ENCODE peak calls at places on chromosomes 1 and 21, in four cellular contexts. One of them, this sample, is unnamed.
A peak's percentile ranks its signal among the peaks of the same experiment; 100 is the strongest.

GRCh38 chr1:41833519-41834000 is 85.2 kb downstream of the HIVEP3 start:
- DNase-seq in brain microvascular endothelial cell: no peak
- DNase-seq in CD4-positive, CD25-positive, alpha-beta regulatory T cell: no peak
- DNase-seq in IMR-90: no peak
- DNase-seq in this sample: no peak

GRCh38 chr1:18145851-18146618 is 38.4 kb downstream of the IGSF21 start:
- DNase-seq in brain microvascular endothelial cell: no peak
- DNase-seq in CD4-positive, CD25-positive, alpha-beta regulatory T cell: no peak
- DNase-seq in IMR-90: no peak
- DNase-seq in this sample: no peak

GRCh38 chr1:192133350-192133950 is 24.8 kb upstream of the RGS18 start:
- DNase-seq in brain microvascular endothelial cell: no peak
- DNase-seq in CD4-positive, CD25-positive, alpha-beta regulatory T cell: no peak
- DNase-seq in IMR-90: peak; percentile 66
- DNase-seq in this sample: no peak

GRCh38 chr1:151638812-151639211 is 27.0 kb downstream of the SNX27 start:
- DNase-seq in brain microvascular endothelial cell: no peak
- DNase-seq in CD4-positive, CD25-positive, alpha-beta regulatory T cell: no peak
- DNase-seq in IMR-90: no peak
- DNase-seq in this sample: no peak

GRCh38 chr1:91556556-91556955 is 55.9 kb downstream of the CDC7 start:
- DNase-seq in brain microvascular endothelial cell: no peak
- DNase-seq in CD4-positive, CD25-positive, alpha-beta regulatory T cell: no peak
- DNase-seq in IMR-90: no peak
- DNase-seq in this sample: no peak

GRCh38 chr1:161885013-161885412 is 118.9 kb downstream of the ATF6 start:
- DNase-seq in CD4-positive, CD25-positive, alpha-beta regulatory T cell: no peak
- DNase-seq in brain microvascular endothelial cell: peak; percentile 94
- DNase-seq in IMR-90: peak; percentile 93
- DNase-seq in this sample: no peak

GRCh38 chr21:28272272-28272992 is 720.2 kb downstream of the LTN1 start:
- DNase-seq in IMR-90: peak; percentile 51
- DNase-seq in brain microvascular endothelial cell: peak; percentile 14
- DNase-seq in CD4-positive, CD25-positive, alpha-beta regulatory T cell: peak; percentile 1
- DNase-seq in this sample: no peak

GRCh38 chr1:100624886-100625430 is 87.0 kb downstream of the GPR88 start:
- DNase-seq in CD4-positive, CD25-positive, alpha-beta regulatory T cell: no peak
- DNase-seq in brain microvascular endothelial cell: peak; percentile 59
- DNase-seq in IMR-90: peak; percentile 31
- DNase-seq in this sample: no peak

GRCh38 chr1:185998391-185998790 is 264.2 kb downstream of the HMCN1 start:
- DNase-seq in IMR-90: no peak
- DNase-seq in CD4-positive, CD25-positive, alpha-beta regulatory T cell: no peak
- DNase-seq in brain microvascular endothelial cell: no peak
- DNase-seq in this sample: no peak

GRCh38 chr1:30179942-30180543 is 543.3 kb downstream of the MATN1 start:
- DNase-seq in brain microvascular endothelial cell: no peak
- DNase-seq in IMR-90: no peak
- DNase-seq in CD4-positive, CD25-positive, alpha-beta regulatory T cell: no peak
- DNase-seq in this sample: no peak

GRCh38 chr1:61482170-61482569 is 242.8 kb downstream of the TM2D1 start:
- DNase-seq in brain microvascular endothelial cell: no peak
- DNase-seq in IMR-90: no peak
- DNase-seq in CD4-positive, CD25-positive, alpha-beta regulatory T cell: no peak
- DNase-seq in this sample: no peak

GRCh38 chr1:229229137-229229720 is 41.7 kb upstream of the RAB4A start:
- DNase-seq in CD4-positive, CD25-positive, alpha-beta regulatory T cell: no peak
- DNase-seq in IMR-90: no peak
- DNase-seq in brain microvascular endothelial cell: no peak
- DNase-seq in this sample: peak; percentile 60

GRCh38 chr1:60867782-60868181 is 214.6 kb upstream of the NFIA start:
- DNase-seq in CD4-positive, CD25-positive, alpha-beta regulatory T cell: no peak
- DNase-seq in IMR-90: no peak
- DNase-seq in brain microvascular endothelial cell: no peak
- DNase-seq in this sample: no peak

GRCh38 chr1:19260211-19261138 is 8.9 kb downstream of the MRTO4 start:
- DNase-seq in brain microvascular endothelial cell: peak; percentile 91
- DNase-seq in CD4-positive, CD25-positive, alpha-beta regulatory T cell: no peak
- DNase-seq in IMR-90: peak; percentile 94
- DNase-seq in this sample: no peak

GRCh38 chr21:44331650-44332306 is 7.4 kb downstream of the CFAP410 start:
- DNase-seq in CD4-positive, CD25-positive, alpha-beta regulatory T cell: no peak
- DNase-seq in IMR-90: peak; percentile 15
- DNase-seq in brain microvascular endothelial cell: peak; percentile 8
- DNase-seq in this sample: no peak

GRCh38 chr1:236502972-236503639 is 20.7 kb upstream of the LGALS8 start:
- DNase-seq in brain microvascular endothelial cell: peak; percentile 84
- DNase-seq in IMR-90: peak; percentile 78
- DNase-seq in CD4-positive, CD25-positive, alpha-beta regulatory T cell: no peak
- DNase-seq in this sample: peak; percentile 65

DNA sequence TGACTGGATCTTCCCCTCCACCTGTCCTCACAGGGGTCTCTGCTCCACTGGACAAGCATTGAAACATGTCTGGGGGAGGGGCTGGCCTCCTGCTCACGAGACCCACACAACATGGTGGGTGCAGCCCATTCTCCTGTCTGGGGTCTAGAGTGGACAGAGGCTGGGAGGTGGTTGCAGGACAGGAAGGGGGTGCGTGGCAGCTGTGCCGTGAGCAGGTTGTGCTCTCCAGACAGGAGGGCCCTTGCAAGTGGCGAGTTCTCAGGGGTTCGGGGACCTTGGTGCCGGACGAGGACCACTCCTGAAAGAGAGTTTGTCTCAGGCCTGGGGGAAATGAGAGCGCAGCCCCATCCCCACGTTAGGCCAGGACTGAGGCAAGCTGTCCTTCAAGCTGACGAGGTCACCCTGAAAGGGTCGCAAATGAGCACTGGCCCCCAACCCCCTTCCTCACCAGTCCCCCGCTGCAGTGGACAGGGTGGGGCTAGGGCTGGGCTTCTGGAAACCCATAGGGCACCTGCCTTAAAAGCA is 21.2 kb upstream of the TTC34 start:
- DNase-seq in IMR-90: no peak
- DNase-seq in brain microvascular endothelial cell: no peak
- DNase-seq in CD4-positive, CD25-positive, alpha-beta regulatory T cell: no peak
- DNase-seq in this sample: no peak
- H3K27me3 ChIP-seq in IMR-90: no peaks in the 10 kb centered on the region
- H3K27me3 ChIP-seq in brain microvascular endothelial cell: no peaks in the 10 kb centered on the region
- H3K27me3 ChIP-seq in CD4-positive, CD25-positive, alpha-beta regulatory T cell: no peaks in the 10 kb centered on the region
- H3K27me3 ChIP-seq in this sample: no peaks in the 10 kb centered on the region

DNA sequence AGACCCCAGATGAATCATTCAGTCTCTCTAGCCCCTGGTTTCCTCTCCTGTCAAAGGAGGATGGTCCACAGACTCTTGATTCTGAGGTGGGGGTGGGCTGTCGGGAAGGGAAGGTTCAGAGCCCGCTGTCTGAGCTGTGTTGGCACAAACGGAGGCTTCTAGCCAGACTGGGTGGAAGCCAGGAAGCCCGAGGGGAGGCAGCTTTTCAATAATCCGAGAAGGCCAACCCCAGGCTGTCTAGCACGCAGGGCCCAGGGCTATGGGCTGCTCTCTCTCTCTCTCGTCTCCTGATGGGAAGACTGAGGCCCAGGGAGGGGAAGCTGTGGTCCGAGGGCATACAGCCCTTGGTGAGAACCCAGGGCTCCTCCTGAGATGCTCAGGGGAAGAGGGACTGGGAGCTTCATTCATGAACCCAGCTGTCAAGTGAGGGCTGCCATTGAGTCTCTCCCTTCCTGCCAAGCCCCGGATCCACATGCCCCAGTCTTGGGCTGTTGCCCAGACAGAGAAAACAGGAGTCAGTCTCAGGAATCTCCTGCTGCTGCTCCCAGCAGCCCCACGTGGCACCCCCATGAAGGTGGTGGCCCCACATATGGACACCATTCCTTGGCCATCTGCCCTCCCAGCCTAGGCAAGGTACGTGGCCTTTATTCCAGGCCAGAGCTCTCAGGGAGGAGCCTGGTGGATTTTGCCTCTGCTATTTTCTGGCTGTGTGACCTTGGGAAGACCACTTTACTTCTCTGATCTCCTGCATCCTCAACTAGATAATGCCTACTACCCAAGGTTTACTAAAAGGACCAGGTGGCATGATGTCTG is 44.4 kb downstream of the RAP1GAP start:
- DNase-seq in brain microvascular endothelial cell: no peak
- DNase-seq in IMR-90: no peak
- DNase-seq in CD4-positive, CD25-positive, alpha-beta regulatory T cell: no peak
- DNase-seq in this sample: no peak
- H3K27me3 ChIP-seq in brain microvascular endothelial cell: peaks cover 21% of the 10 kb centered on the region
- H3K27me3 ChIP-seq in IMR-90: peaks cover 71% of the 10 kb centered on the region
- H3K27me3 ChIP-seq in CD4-positive, CD25-positive, alpha-beta regulatory T cell: peaks cover 2% of the 10 kb centered on the region
- H3K27me3 ChIP-seq in this sample: no peaks in the 10 kb centered on the region

DNA sequence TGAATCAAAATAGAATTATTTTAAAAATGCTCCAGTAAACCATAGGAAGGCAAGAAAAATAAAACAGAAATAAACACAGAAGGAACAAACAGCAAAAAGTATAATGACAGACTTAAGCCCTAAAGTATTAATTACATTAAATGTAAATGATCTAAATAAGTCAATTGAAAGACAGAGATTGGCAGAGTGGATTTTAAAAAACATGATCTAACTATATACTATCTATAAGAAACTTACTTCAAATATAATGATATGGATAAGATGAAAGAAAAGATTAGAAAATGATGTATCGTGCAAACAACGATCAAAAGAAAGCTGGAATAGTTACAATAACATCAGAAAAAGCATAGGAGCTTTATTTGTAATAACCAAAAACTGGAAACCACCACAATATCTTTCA is 90.8 kb downstream of the CAMK2N1 start:
- DNase-seq in IMR-90: no peak
- DNase-seq in brain microvascular endothelial cell: no peak
- DNase-seq in CD4-positive, CD25-positive, alpha-beta regulatory T cell: no peak
- DNase-seq in this sample: no peak
- H3K27me3 ChIP-seq in IMR-90: peaks cover 44% of the 10 kb centered on the region
- H3K27me3 ChIP-seq in brain microvascular endothelial cell: peaks cover 9% of the 10 kb centered on the region
- H3K27me3 ChIP-seq in CD4-positive, CD25-positive, alpha-beta regulatory T cell: peaks cover 8% of the 10 kb centered on the region
- H3K27me3 ChIP-seq in this sample: no peaks in the 10 kb centered on the region

DNA sequence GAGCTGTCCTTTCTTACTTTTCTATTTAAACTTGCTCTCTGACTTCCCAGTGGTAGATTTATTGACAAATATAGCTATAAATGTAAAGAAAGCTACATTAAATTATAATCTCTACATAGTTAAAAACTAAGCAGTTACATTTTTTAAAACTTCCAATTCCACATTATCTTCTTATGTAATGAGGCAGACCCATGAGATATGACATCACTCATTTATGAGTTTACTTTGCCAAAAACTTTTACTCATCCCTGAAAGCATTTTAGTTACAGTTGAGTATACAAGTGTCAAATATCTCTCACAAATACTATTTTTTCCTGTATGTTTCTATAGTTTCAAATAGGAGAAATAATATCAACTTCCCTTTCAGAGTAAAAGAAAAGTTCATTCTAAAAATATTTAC is 3.8 kb downstream of the NMNAT2 start:
- DNase-seq in brain microvascular endothelial cell: no peak
- DNase-seq in CD4-positive, CD25-positive, alpha-beta regulatory T cell: no peak
- DNase-seq in IMR-90: no peak
- DNase-seq in this sample: no peak
- H3K27me3 ChIP-seq in brain microvascular endothelial cell: peaks cover 32% of the 10 kb centered on the region
- H3K27me3 ChIP-seq in CD4-positive, CD25-positive, alpha-beta regulatory T cell: peaks cover 21% of the 10 kb centered on the region
- H3K27me3 ChIP-seq in IMR-90: peaks cover 33% of the 10 kb centered on the region
- H3K27me3 ChIP-seq in this sample: peaks cover 8% of the 10 kb centered on the region